ENCODE peak calls at places on chromosomes 13 and 19, in seven cellular contexts. One of them, this sample, is unnamed.

GRCh38 chr19:31378404-31378803 is 29.2 kb upstream of the TSHZ3 start:
- DNase-seq in breast epithelium: no peak
- DNase-seq in HCT116: no peak
- DNase-seq in stomach: no peak
- DNase-seq in endothelial cell of umbilical vein: no peak
- DNase-seq in upper lobe of left lung: no peak
- DNase-seq in transverse colon: peak
- DNase-seq in this sample: no peak

GRCh38 chr19:57708641-57709354 is at the start of gene ZNF154:
- DNase-seq in breast epithelium: peak
- DNase-seq in HCT116: no peak
- DNase-seq in stomach: no peak
- DNase-seq in endothelial cell of umbilical vein: peak
- DNase-seq in upper lobe of left lung: peak
- DNase-seq in transverse colon: peak
- DNase-seq in this sample: peak

GRCh38 chr19:20664917-20665781 is 3.8 kb upstream of the ZNF626 start:
- DNase-seq in breast epithelium: no peak
- DNase-seq in HCT116: no peak
- DNase-seq in stomach: no peak
- DNase-seq in endothelial cell of umbilical vein: no peak
- DNase-seq in upper lobe of left lung: no peak
- DNase-seq in transverse colon: no peak
- DNase-seq in this sample: no peak

GRCh38 chr13:102726430-102726829 is 31.6 kb upstream of the METTL21C start:
- DNase-seq in breast epithelium: no peak
- DNase-seq in HCT116: no peak
- DNase-seq in stomach: no peak
- DNase-seq in endothelial cell of umbilical vein: no peak
- DNase-seq in upper lobe of left lung: no peak
- DNase-seq in transverse colon: no peak
- DNase-seq in this sample: no peak

GRCh38 chr13:60463787-60464186 is 66.8 kb downstream of the TDRD3 start:
- DNase-seq in breast epithelium: no peak
- DNase-seq in HCT116: no peak
- DNase-seq in stomach: no peak
- DNase-seq in endothelial cell of umbilical vein: no peak
- DNase-seq in upper lobe of left lung: no peak
- DNase-seq in transverse colon: no peak
- DNase-seq in this sample: no peak

GRCh38 chr13:59877933-59878332 is 285.8 kb downstream of the DIAPH3 start:
- DNase-seq in breast epithelium: no peak
- DNase-seq in HCT116: no peak
- DNase-seq in stomach: no peak
- DNase-seq in endothelial cell of umbilical vein: no peak
- DNase-seq in upper lobe of left lung: no peak
- DNase-seq in transverse colon: no peak
- DNase-seq in this sample: no peak

GRCh38 chr19:15216363-15216762 is 15.6 kb upstream of the NOTCH3 start:
- DNase-seq in breast epithelium: no peak
- DNase-seq in HCT116: no peak
- DNase-seq in stomach: no peak
- DNase-seq in endothelial cell of umbilical vein: no peak
- DNase-seq in upper lobe of left lung: no peak
- DNase-seq in transverse colon: no peak
- DNase-seq in this sample: no peak

GRCh38 chr13:49858183-49858856 is 65.8 kb upstream of the KPNA3 start:
- DNase-seq in breast epithelium: no peak
- DNase-seq in HCT116: no peak
- DNase-seq in stomach: no peak
- DNase-seq in endothelial cell of umbilical vein: no peak
- DNase-seq in upper lobe of left lung: peak
- DNase-seq in transverse colon: peak
- DNase-seq in this sample: no peak

GRCh38 chr19:43562698-43563241 is 12.6 kb downstream of the XRCC1 start:
- DNase-seq in breast epithelium: peak
- DNase-seq in HCT116: no peak
- DNase-seq in stomach: peak
- DNase-seq in endothelial cell of umbilical vein: peak
- DNase-seq in upper lobe of left lung: peak
- DNase-seq in transverse colon: peak
- DNase-seq in this sample: peak

GRCh38 chr19:28556371-28556770 is 656.6 kb downstream of the UQCRFS1 start:
- DNase-seq in breast epithelium: no peak
- DNase-seq in HCT116: no peak
- DNase-seq in stomach: no peak
- DNase-seq in endothelial cell of umbilical vein: no peak
- DNase-seq in upper lobe of left lung: no peak
- DNase-seq in transverse colon: no peak
- DNase-seq in this sample: no peak

GRCh38 chr13:102812616-102813287 is 13.8 kb downstream of the BIVM start:
- DNase-seq in breast epithelium: no peak
- DNase-seq in HCT116: no peak
- DNase-seq in stomach: no peak
- DNase-seq in endothelial cell of umbilical vein: no peak
- DNase-seq in upper lobe of left lung: no peak
- DNase-seq in transverse colon: no peak
- DNase-seq in this sample: no peak

GRCh38 chr19:1646931-1647663 is 5.3 kb downstream of the TCF3 start:
- DNase-seq in breast epithelium: no peak
- DNase-seq in HCT116: no peak
- DNase-seq in stomach: no peak
- DNase-seq in endothelial cell of umbilical vein: no peak
- DNase-seq in upper lobe of left lung: no peak
- DNase-seq in transverse colon: no peak
- DNase-seq in this sample: no peak

GRCh38 chr19:45468159-45468651 is 409 bp downstream of the FOSB start:
- DNase-seq in breast epithelium: no peak
- DNase-seq in HCT116: no peak
- DNase-seq in stomach: peak
- DNase-seq in endothelial cell of umbilical vein: no peak
- DNase-seq in upper lobe of left lung: no peak
- DNase-seq in transverse colon: peak
- DNase-seq in this sample: peak

GRCh38 chr13:28865951-28866350 is 45.8 kb downstream of the MTUS2 start:
- DNase-seq in breast epithelium: no peak
- DNase-seq in HCT116: no peak
- DNase-seq in stomach: no peak
- DNase-seq in endothelial cell of umbilical vein: no peak
- DNase-seq in upper lobe of left lung: no peak
- DNase-seq in transverse colon: no peak
- DNase-seq in this sample: no peak

GRCh38 chr13:75226755-75227435 is 255.1 kb downstream of the TBC1D4 start:
- DNase-seq in breast epithelium: no peak
- DNase-seq in HCT116: no peak
- DNase-seq in stomach: no peak
- DNase-seq in endothelial cell of umbilical vein: no peak
- DNase-seq in upper lobe of left lung: peak
- DNase-seq in transverse colon: no peak
- DNase-seq in this sample: no peak

GRCh38 chr19:869245-870177 is 10.0 kb downstream of the CFD start:
- DNase-seq in breast epithelium: no peak
- DNase-seq in HCT116: peak
- DNase-seq in stomach: no peak
- DNase-seq in endothelial cell of umbilical vein: peak
- DNase-seq in upper lobe of left lung: peak
- DNase-seq in transverse colon: peak
- DNase-seq in this sample: no peak

GRCh38 chr19:28422046-28422445 is 790.9 kb downstream of the UQCRFS1 start:
- DNase-seq in breast epithelium: no peak
- DNase-seq in HCT116: no peak
- DNase-seq in stomach: no peak
- DNase-seq in endothelial cell of umbilical vein: no peak
- DNase-seq in upper lobe of left lung: no peak
- DNase-seq in transverse colon: no peak
- DNase-seq in this sample: no peak

GRCh38 chr19:41937525-41937924 is 9.3 kb upstream of the ERFL start:
- DNase-seq in breast epithelium: no peak
- DNase-seq in HCT116: no peak
- DNase-seq in stomach: no peak
- DNase-seq in endothelial cell of umbilical vein: no peak
- DNase-seq in upper lobe of left lung: no peak
- DNase-seq in transverse colon: no peak
- DNase-seq in this sample: peak

GRCh38 chr13:80050252-80050651 is 290.7 kb downstream of the SPRY2 start:
- DNase-seq in breast epithelium: no peak
- DNase-seq in HCT116: no peak
- DNase-seq in stomach: no peak
- DNase-seq in endothelial cell of umbilical vein: peak
- DNase-seq in upper lobe of left lung: no peak
- DNase-seq in transverse colon: no peak
- DNase-seq in this sample: no peak

GRCh38 chr19:18478545-18479311 is 40.8 kb upstream of the ISYNA1 start:
- DNase-seq in breast epithelium: peak
- DNase-seq in HCT116: no peak
- DNase-seq in stomach: peak
- DNase-seq in endothelial cell of umbilical vein: no peak
- DNase-seq in upper lobe of left lung: peak
- DNase-seq in transverse colon: peak
- DNase-seq in this sample: peak
- TF ChIP-seq POLR2AphosphoS5 in breast epithelium: peak
- TF ChIP-seq POLR2AphosphoS5 in HCT116: no peak
- TF ChIP-seq POLR2AphosphoS5 in stomach: peak
- TF ChIP-seq POLR2AphosphoS5 in endothelial cell of umbilical vein: no peak
- TF ChIP-seq POLR2AphosphoS5 in upper lobe of left lung: peak
- TF ChIP-seq POLR2AphosphoS5 in transverse colon: peak
- TF ChIP-seq POLR2AphosphoS5 in this sample: peak

GRCh38 chr19:48646192-48646911 is 365 bp upstream of the CA11 start:
- DNase-seq in breast epithelium: peak
- DNase-seq in HCT116: peak
- DNase-seq in stomach: peak
- DNase-seq in endothelial cell of umbilical vein: peak
- DNase-seq in upper lobe of left lung: peak
- DNase-seq in transverse colon: peak
- DNase-seq in this sample: peak
- TF ChIP-seq POLR2A in breast epithelium: peak
- TF ChIP-seq POLR2A in HCT116: no peak
- TF ChIP-seq POLR2A in stomach: no peak
- TF ChIP-seq POLR2A in endothelial cell of umbilical vein: no peak
- TF ChIP-seq POLR2A in upper lobe of left lung: no peak
- TF ChIP-seq POLR2A in transverse colon: peak
- TF ChIP-seq POLR2A in this sample: no peak

GRCh38 chr13:111421216-111421615 is 100.8 kb downstream of the TEX29 start:
- DNase-seq in breast epithelium: no peak
- DNase-seq in HCT116: no peak
- DNase-seq in stomach: no peak
- DNase-seq in endothelial cell of umbilical vein: no peak
- DNase-seq in upper lobe of left lung: no peak
- DNase-seq in transverse colon: no peak
- DNase-seq in this sample: no peak

GRCh38 chr13:111424134-111424533 is 103.7 kb downstream of the TEX29 start:
- DNase-seq in breast epithelium: no peak
- DNase-seq in HCT116: no peak
- DNase-seq in stomach: no peak
- DNase-seq in endothelial cell of umbilical vein: no peak
- DNase-seq in upper lobe of left lung: no peak
- DNase-seq in transverse colon: no peak
- DNase-seq in this sample: no peak

GRCh38 chr13:111425326-111425725 is 104.9 kb downstream of the TEX29 start:
- DNase-seq in breast epithelium: no peak
- DNase-seq in HCT116: no peak
- DNase-seq in stomach: no peak
- DNase-seq in endothelial cell of umbilical vein: no peak
- DNase-seq in upper lobe of left lung: no peak
- DNase-seq in transverse colon: no peak
- DNase-seq in this sample: no peak

GRCh38 chr13:111422352-111422751 is 101.9 kb downstream of the TEX29 start:
- DNase-seq in breast epithelium: no peak
- DNase-seq in HCT116: no peak
- DNase-seq in stomach: no peak
- DNase-seq in endothelial cell of umbilical vein: no peak
- DNase-seq in upper lobe of left lung: no peak
- DNase-seq in transverse colon: no peak
- DNase-seq in this sample: no peak

GRCh38 chr13:111423168-111423785 is 102.8 kb downstream of the TEX29 start:
- DNase-seq in breast epithelium: peak
- DNase-seq in HCT116: peak
- DNase-seq in stomach: no peak
- DNase-seq in endothelial cell of umbilical vein: no peak
- DNase-seq in upper lobe of left lung: no peak
- DNase-seq in transverse colon: no peak
- DNase-seq in this sample: no peak
- TF ChIP-seq POLR2AphosphoS5 in breast epithelium: no peak
- TF ChIP-seq POLR2AphosphoS5 in HCT116: peak
- TF ChIP-seq POLR2AphosphoS5 in stomach: no peak
- TF ChIP-seq POLR2AphosphoS5 in endothelial cell of umbilical vein: no peak
- TF ChIP-seq POLR2AphosphoS5 in upper lobe of left lung: no peak
- TF ChIP-seq POLR2AphosphoS5 in transverse colon: no peak
- TF ChIP-seq POLR2AphosphoS5 in this sample: no peak

GRCh38 chr19:39406656-39407393 is at the start of gene ZFP36:
- DNase-seq in breast epithelium: peak
- DNase-seq in HCT116: peak
- DNase-seq in stomach: peak
- DNase-seq in endothelial cell of umbilical vein: peak
- DNase-seq in upper lobe of left lung: peak
- DNase-seq in transverse colon: peak
- DNase-seq in this sample: peak

GRCh38 chr19:39408392-39409206 is 2.0 kb downstream of the ZFP36 start:
- DNase-seq in breast epithelium: peak
- DNase-seq in HCT116: peak
- DNase-seq in stomach: no peak
- DNase-seq in endothelial cell of umbilical vein: peak
- DNase-seq in upper lobe of left lung: no peak
- DNase-seq in transverse colon: peak
- DNase-seq in this sample: peak

GRCh38 chr19:39409207-39409885 is 2.7 kb downstream of the ZFP36 start:
- DNase-seq in breast epithelium: peak
- DNase-seq in HCT116: peak
- DNase-seq in stomach: peak
- DNase-seq in endothelial cell of umbilical vein: peak
- DNase-seq in upper lobe of left lung: peak
- DNase-seq in transverse colon: peak
- DNase-seq in this sample: peak

GRCh38 chr19:39407394-39407643 is 672 bp downstream of the ZFP36 start:
- DNase-seq in breast epithelium: no peak
- DNase-seq in HCT116: no peak
- DNase-seq in stomach: no peak
- DNase-seq in endothelial cell of umbilical vein: no peak
- DNase-seq in upper lobe of left lung: no peak
- DNase-seq in transverse colon: no peak
- DNase-seq in this sample: no peak

DNA sequence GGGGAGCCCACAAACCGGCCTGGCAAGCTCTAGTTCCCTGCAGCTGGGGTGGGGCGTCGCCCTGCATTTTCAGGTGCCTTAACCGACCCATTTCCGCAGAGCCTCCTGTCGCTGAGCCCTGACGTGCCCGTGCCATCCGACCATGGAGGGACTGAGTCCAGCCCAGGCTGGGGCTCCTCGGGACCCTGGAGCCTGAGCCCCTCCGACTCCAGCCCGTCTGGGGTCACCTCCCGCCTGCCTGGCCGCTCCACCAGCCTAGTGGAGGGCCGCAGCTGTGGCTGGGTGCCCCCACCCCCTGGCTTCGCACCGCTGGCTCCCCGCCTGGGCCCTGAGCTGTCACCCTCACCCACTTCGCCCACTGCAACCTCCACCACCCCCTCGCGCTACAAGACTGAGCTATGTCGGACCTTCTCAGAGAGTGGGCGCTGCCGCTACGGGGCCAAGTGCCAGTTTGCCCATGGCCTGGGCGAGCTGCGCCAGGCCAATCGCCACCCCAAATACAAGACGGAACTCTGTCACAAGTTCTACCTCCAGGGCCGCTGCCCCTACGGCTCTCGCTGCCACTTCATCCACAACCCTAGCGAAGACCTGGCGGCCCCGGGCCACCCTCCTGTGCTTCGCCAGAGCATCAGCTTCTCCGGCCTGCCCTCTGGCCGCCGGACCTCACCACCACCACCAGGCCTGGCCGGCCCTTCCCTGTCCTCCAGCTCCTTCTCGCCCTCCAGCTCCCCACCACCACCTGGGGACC is 1.2 kb downstream of the ZFP36 start:
- DNase-seq in breast epithelium: peak
- DNase-seq in HCT116: no peak
- DNase-seq in stomach: peak
- DNase-seq in endothelial cell of umbilical vein: no peak
- DNase-seq in upper lobe of left lung: peak
- DNase-seq in transverse colon: peak
- DNase-seq in this sample: peak
- TF ChIP-seq POLR2A in breast epithelium: peak
- TF ChIP-seq POLR2A in HCT116: no peak
- TF ChIP-seq POLR2A in stomach: no peak
- TF ChIP-seq POLR2A in endothelial cell of umbilical vein: no peak
- TF ChIP-seq POLR2A in upper lobe of left lung: peak
- TF ChIP-seq POLR2A in transverse colon: peak
- TF ChIP-seq POLR2A in this sample: no peak